ENCODE peak calls at places on chromosome 6, in ten cellular contexts. F, V, I, W, L, E, G, Y, X and H are unnamed samples.

GRCh38 chr6:132445201-132445951 is 44.1 kb upstream of the MOXD1 start:
- DNase-seq in L (no peak), F (peak; percentile 96), W (no peak), E (no peak), Y (no peak), I (peak; percentile 55), V (no peak), G (no peak), X (no peak), H (no peak)

GRCh38 chr6:133959667-133960368 is 6.8 kb downstream of the TBPL1 start:
- DNase-seq in I (no peak), V (no peak), Y (no peak), W (no peak), L (no peak), G (no peak), X (no peak), E (no peak), F (no peak), H (no peak)

GRCh38 chr6:148526145-148526544 is 183.5 kb downstream of the SASH1 start:
- DNase-seq in F (no peak), V (no peak), G (no peak), L (no peak), W (no peak), E (no peak), X (no peak), I (no peak), Y (no peak), H (no peak)

GRCh38 chr6:46655803-46656202 is 3.0 kb downstream of the SLC25A27 start:
- DNase-seq in F (no peak), X (no peak), L (no peak), V (no peak), W (no peak), Y (no peak), I (peak; percentile 37), E (no peak), G (no peak), H (no peak)

GRCh38 chr6:111011360-111012142 is 29.7 kb downstream of the RPF2 start:
- DNase-seq in F (peak; percentile 66), E (peak; percentile 36), Y (peak; percentile 57), G (no peak), W (peak; percentile 35), V (no peak), L (no peak), X (peak; percentile 21), I (peak; percentile 30), H (no peak)

GRCh38 chr6:72554761-72555221 is 67.1 kb upstream of the KCNQ5 start:
- DNase-seq in Y (no peak), F (peak; percentile 70), I (no peak), V (no peak), G (no peak), W (no peak), X (no peak), E (no peak), L (no peak), H (no peak)

GRCh38 chr6:14966111-14966901 is 279.6 kb upstream of the JARID2 start:
- DNase-seq in G (no peak), F (peak; percentile 55), I (no peak), E (no peak), X (no peak), W (no peak), L (no peak), Y (no peak), V (no peak), H (no peak)

GRCh38 chr6:28137458-28138020 is 4.1 kb upstream of the ZKSCAN8 start:
- DNase-seq in G (no peak), V (no peak), E (no peak), L (no peak), W (no peak), F (peak; percentile 48), X (no peak), Y (no peak), I (no peak), H (no peak)

GRCh38 chr6:144885817-144886216 is 600.7 kb downstream of the UTRN start:
- DNase-seq in Y (no peak), X (no peak), L (no peak), V (no peak), G (no peak), I (no peak), F (no peak), W (no peak), E (no peak), H (no peak)

GRCh38 chr6:157538698-157539097 is 157.7 kb downstream of the ZDHHC14 start:
- DNase-seq in X (no peak), F (no peak), E (no peak), V (no peak), W (no peak), G (no peak), I (no peak), L (no peak), Y (no peak), H (no peak)

GRCh38 chr6:157539900-157540752 is 159.1 kb downstream of the ZDHHC14 start:
- DNase-seq in E (no peak), Y (no peak), F (no peak), X (no peak), I (no peak), W (no peak), G (no peak), V (no peak), L (no peak), H (no peak)

GRCh38 chr6:157542405-157542943 is 161.5 kb downstream of the ZDHHC14 start:
- DNase-seq in Y (no peak), F (no peak), E (no peak), I (no peak), W (no peak), V (no peak), L (no peak), X (no peak), G (no peak), H (no peak)

GRCh38 chr6:157539421-157539822 is 158.4 kb downstream of the ZDHHC14 start:
- DNase-seq in V (no peak), X (no peak), L (no peak), E (no peak), F (no peak), W (no peak), I (no peak), Y (no peak), G (no peak), H (no peak)

GRCh38 chr6:157541618-157542404 is 160.8 kb downstream of the ZDHHC14 start:
- DNase-seq in F (no peak), G (no peak), I (no peak), Y (no peak), L (no peak), W (no peak), E (no peak), V (no peak), X (no peak), H (no peak)
- H3K4me1 ChIP-seq in F (no peaks in the 10 kb centered on the region), G (peaks cover 38% of the 10 kb centered on the region), I (no peaks in the 10 kb centered on the region), Y (no peaks in the 10 kb centered on the region), L (peaks cover 15% of the 10 kb centered on the region), W (no peaks in the 10 kb centered on the region), E (peaks cover 3% of the 10 kb centered on the region), V (peaks cover 18% of the 10 kb centered on the region), X (peaks cover 17% of the 10 kb centered on the region), H (no peaks in the 10 kb centered on the region)

GRCh38 chr6:151387175-151387574 is 4.2 kb downstream of the ZBTB2 start:
- DNase-seq in L (no peak), I (no peak), F (no peak), X (no peak), V (no peak), G (no peak), E (no peak), Y (no peak), W (no peak), H (no peak)
- H3K4me1 ChIP-seq in L (peaks cover 18% of the 10 kb centered on the region), I (peaks cover 18% of the 10 kb centered on the region), F (peaks cover 27% of the 10 kb centered on the region), X (peaks cover 14% of the 10 kb centered on the region), V (peaks cover 32% of the 10 kb centered on the region), G (peaks cover 51% of the 10 kb centered on the region), E (peaks cover 24% of the 10 kb centered on the region), Y (peaks cover 16% of the 10 kb centered on the region), W (no peaks in the 10 kb centered on the region), H (no peaks in the 10 kb centered on the region)

DNA sequence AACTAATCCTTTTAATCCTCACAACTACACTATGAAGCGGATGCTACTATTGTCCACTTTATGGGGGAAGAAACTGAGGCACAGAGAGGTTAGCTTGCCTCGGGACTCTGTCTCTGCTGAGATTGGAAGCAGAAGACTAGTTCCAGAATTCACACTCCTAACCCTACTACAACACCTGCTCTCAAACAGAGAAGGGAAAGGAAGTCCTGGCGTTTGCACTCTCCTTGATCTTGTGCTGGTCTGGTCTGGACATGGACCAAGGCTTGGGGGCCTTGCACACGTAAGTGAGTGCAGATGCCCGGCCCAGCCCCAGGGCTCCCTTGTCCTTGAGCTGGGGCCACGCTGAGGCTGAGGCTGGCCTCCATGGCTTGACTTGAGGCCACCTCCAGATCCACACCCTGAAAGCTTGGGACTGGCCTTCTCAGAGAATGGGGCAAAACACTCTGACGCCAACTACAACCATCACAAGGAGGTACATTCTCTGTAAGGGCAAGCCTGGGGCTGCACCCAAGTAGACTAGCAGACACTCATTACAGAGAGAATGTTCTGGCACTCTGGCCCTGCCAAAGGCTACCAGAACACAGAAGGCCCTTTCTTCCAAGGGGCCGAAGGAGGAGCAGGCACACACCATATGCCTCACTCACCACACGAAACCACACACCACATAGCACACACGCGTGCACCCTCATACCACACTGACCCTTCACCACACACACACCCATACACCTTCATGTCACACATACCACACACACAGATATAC is 33.3 kb upstream of the EZR start:
- DNase-seq in E (no peak), G (no peak), V (no peak), W (no peak), L (no peak), F (no peak), Y (no peak), X (no peak), I (no peak), H (no peak)
- H3K4me1 ChIP-seq in E (peaks cover 51% of the 10 kb centered on the region), G (peaks cover 29% of the 10 kb centered on the region), V (peaks cover 45% of the 10 kb centered on the region), W (peaks cover 12% of the 10 kb centered on the region), L (peaks cover 48% of the 10 kb centered on the region), F (peaks cover 42% of the 10 kb centered on the region), Y (peaks cover 24% of the 10 kb centered on the region), X (peaks cover 33% of the 10 kb centered on the region), I (peaks cover 83% of the 10 kb centered on the region), H (no peaks in the 10 kb centered on the region)

DNA sequence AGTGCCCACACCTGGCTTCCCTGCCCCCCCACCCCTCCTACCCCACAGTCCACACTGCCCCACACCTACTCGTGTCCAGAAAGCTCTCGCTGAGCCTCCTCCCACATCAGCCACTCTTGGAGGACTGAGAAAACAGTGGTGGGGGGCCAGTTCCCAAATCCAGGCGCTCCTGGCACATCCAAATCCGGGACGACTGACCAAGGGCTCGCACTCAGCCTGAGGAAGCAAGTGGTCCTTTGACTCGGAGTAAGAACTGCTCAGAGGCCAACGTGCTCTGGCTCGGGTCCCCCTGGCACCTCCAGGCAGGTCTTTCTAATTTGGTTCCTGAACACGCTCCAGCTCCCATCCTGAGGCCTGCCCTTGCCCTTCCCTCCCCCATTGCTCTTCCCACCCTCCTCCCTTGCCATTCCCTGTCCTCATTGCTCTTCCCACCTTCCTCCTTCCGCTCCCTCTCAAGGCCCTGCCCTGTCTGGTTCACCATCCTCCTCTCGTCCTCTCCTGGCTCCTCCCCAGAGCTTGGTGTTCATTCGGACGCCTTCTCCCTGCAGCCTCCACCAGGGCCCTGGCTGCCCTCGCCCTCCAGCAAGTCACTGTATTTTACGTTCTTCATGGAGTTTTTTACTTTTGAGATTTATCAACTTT is 83.6 kb downstream of the THBS2 start:
- DNase-seq in E (no peak), V (no peak), W (no peak), I (no peak), F (no peak), X (no peak), L (no peak), Y (no peak), G (no peak), H (no peak)
- H3K4me1 ChIP-seq in E (peaks cover 7% of the 10 kb centered on the region), V (no peaks in the 10 kb centered on the region), W (no peaks in the 10 kb centered on the region), I (peaks cover 6% of the 10 kb centered on the region), F (peaks cover 13% of the 10 kb centered on the region), X (no peaks in the 10 kb centered on the region), L (peaks cover 16% of the 10 kb centered on the region), Y (no peaks in the 10 kb centered on the region), G (no peaks in the 10 kb centered on the region), H (no peaks in the 10 kb centered on the region)